ENCODE peak calls at places on chromosomes 12 and 14, in nine cellular contexts. R is astrocyte of the spinal cord, E is keratinocyte, Z is upper lobe of left lung, I is PC-9, W is endothelial cell, B is Caco-2, L is cardiac fibroblast, H is dorsolateral prefrontal cortex. S is an unnamed sample.

GRCh38 chr12:94191023-94191422 is 42.6 kb downstream of the PLXNC1 start:
- DNase-seq in Z (no peak), B (no peak), W (no peak), R (no peak), I (no peak), L (no peak), E (no peak), H (no peak), S (no peak)

GRCh38 chr12:126784328-126784921 is 1482.5 kb upstream of the TMEM132C start:
- DNase-seq in B (peak), I (no peak), L (peak), H (peak), E (no peak), Z (peak), R (peak), W (no peak), S (no peak)

GRCh38 chr14:58216544-58216943 is 16.6 kb downstream of the ACTR10 start:
- DNase-seq in I (no peak), W (no peak), R (peak), L (no peak), E (no peak), Z (no peak), H (no peak), B (no peak), S (no peak)

GRCh38 chr14:56703947-56704346 is 106.3 kb downstream of the OTX2 start:
- DNase-seq in I (no peak), Z (no peak), E (no peak), W (no peak), L (no peak), R (no peak), H (no peak), B (no peak), S (no peak)

GRCh38 chr14:80645667-80646413 is 295.7 kb downstream of the CEP128 start:
- DNase-seq in E (no peak), H (no peak), L (no peak), I (no peak), B (no peak), Z (no peak), W (no peak), R (no peak), S (no peak)

GRCh38 chr12:104605685-104606084 is 148.9 kb downstream of the CHST11 start:
- DNase-seq in W (no peak), L (peak), B (no peak), H (peak), R (no peak), E (no peak), Z (peak), I (no peak), S (no peak)

GRCh38 chr12:25648460-25648859 is 95.4 kb upstream of the LMNTD1 start:
- DNase-seq in B (peak), Z (peak), H (peak), L (peak), I (peak), E (no peak), R (peak), W (peak), S (no peak)

GRCh38 chr14:32986791-32987545 is 48.3 kb downstream of the NPAS3 start:
- DNase-seq in W (no peak), L (peak), I (no peak), R (peak), B (no peak), E (no peak), H (peak), Z (no peak), S (no peak)

GRCh38 chr14:97274626-97275025 is 477.4 kb downstream of the VRK1 start:
- DNase-seq in L (no peak), H (no peak), W (no peak), R (no peak), E (no peak), I (no peak), B (no peak), Z (no peak), S (no peak)

GRCh38 chr12:103144278-103144677 is 186.8 kb downstream of the ASCL1 start:
- DNase-seq in E (no peak), Z (no peak), R (no peak), B (no peak), W (no peak), H (no peak), L (no peak), I (no peak), S (no peak)

GRCh38 chr14:45838597-45838996 is 585.6 kb upstream of the MIS18BP1 start:
- DNase-seq in H (no peak), W (no peak), Z (no peak), I (no peak), R (peak), L (peak), B (no peak), E (no peak), S (no peak)

GRCh38 chr14:101500681-101501080 is 60.6 kb upstream of the DIO3 start:
- DNase-seq in L (no peak), E (no peak), R (no peak), B (no peak), I (no peak), H (peak), W (no peak), Z (peak), S (peak)

GRCh38 chr14:26290007-26290530 is 307.8 kb downstream of the NOVA1 start:
- DNase-seq in L (peak), I (no peak), H (no peak), Z (no peak), E (no peak), B (no peak), W (no peak), R (peak), S (no peak)

GRCh38 chr14:63938198-63939005 is 85.6 kb downstream of the SYNE2 start:
- DNase-seq in Z (no peak), H (no peak), B (no peak), L (no peak), E (no peak), R (no peak), W (no peak), I (no peak), S (no peak)

GRCh38 chr14:102182901-102183619 is 43.4 kb downstream of the WDR20 start:
- DNase-seq in I (no peak), E (no peak), B (no peak), R (peak), W (no peak), H (no peak), L (peak), Z (no peak), S (no peak)

GRCh38 chr12:8948711-8949524 is 527 bp downstream of the M6PR start:
- DNase-seq in B (peak), H (no peak), L (peak), I (peak), Z (peak), R (peak), W (peak), E (no peak), S (peak)

GRCh38 chr14:68520637-68521556 is 272.0 kb downstream of the ZFP36L1 start:
- DNase-seq in R (no peak), I (peak), W (no peak), Z (peak), E (peak), H (no peak), L (peak), B (peak), S (no peak)

GRCh38 chr14:96624661-96625435 is 122.7 kb downstream of the PAPOLA start:
- DNase-seq in E (no peak), R (no peak), I (no peak), L (no peak), W (no peak), Z (no peak), B (no peak), H (no peak), S (no peak)

GRCh38 chr14:54420478-54421116 is 20.6 kb downstream of the CNIH1 start:
- DNase-seq in R (peak), H (no peak), Z (no peak), W (peak), E (no peak), L (peak), I (no peak), B (peak), S (no peak)

GRCh38 chr12:114167431-114167830 is 201.3 kb upstream of the RBM19 start:
- DNase-seq in B (no peak), W (no peak), E (no peak), R (peak), H (no peak), Z (no peak), L (peak), I (no peak), S (no peak)

GRCh38 chr14:96316087-96316486 is 47.1 kb downstream of the ATG2B start:
- DNase-seq in Z (no peak), B (no peak), W (no peak), R (no peak), I (no peak), E (no peak), H (no peak), L (no peak), S (no peak)

GRCh38 chr12:123996581-123996980 is 23.6 kb downstream of the ZNF664 start:
- DNase-seq in Z (no peak), E (no peak), I (no peak), B (no peak), W (no peak), L (no peak), R (no peak), H (peak), S (no peak)

GRCh38 chr14:72666610-72667009 is 227.3 kb downstream of the DPF3 start:
- DNase-seq in L (peak), R (peak), E (peak), B (no peak), W (no peak), I (no peak), H (no peak), Z (no peak), S (no peak)

GRCh38 chr12:106022568-106023012 is 116.2 kb downstream of the NUAK1 start:
- DNase-seq in L (peak), B (no peak), I (no peak), R (no peak), E (no peak), Z (no peak), H (no peak), W (no peak), S (no peak)

GRCh38 chr12:51085757-51086156 is 2.4 kb upstream of the CSRNP2 start:
- DNase-seq in R (no peak), H (no peak), W (no peak), L (no peak), E (no peak), B (no peak), I (no peak), Z (no peak), S (no peak)

GRCh38 chr12:106831699-106832098 is 57.2 kb downstream of the RIC8B start:
- DNase-seq in W (no peak), L (no peak), B (no peak), I (no peak), R (no peak), Z (no peak), E (no peak), H (no peak), S (no peak)

GRCh38 chr12:62684586-62685295 is 218.1 kb downstream of the MON2 start:
- DNase-seq in Z (no peak), R (peak), E (no peak), W (no peak), L (peak), H (no peak), I (no peak), B (no peak), S (no peak)

GRCh38 chr12:3116106-3116898 is 39.1 kb downstream of the TSPAN9 start:
- DNase-seq in Z (no peak), R (peak), B (no peak), W (no peak), E (no peak), L (peak), I (no peak), H (no peak), S (no peak)

GRCh38 chr12:132359551-132359950 is 30.2 kb upstream of the GALNT9 start:
- DNase-seq in I (no peak), L (no peak), Z (no peak), H (no peak), B (no peak), R (no peak), E (no peak), W (no peak), S (no peak)

GRCh38 chr12:9107542-9107873 is 8.2 kb downstream of the A2M start:
- DNase-seq in B (no peak), Z (no peak), I (no peak), W (no peak), H (no peak), E (no peak), L (no peak), R (no peak), S (no peak)

GRCh38 chr14:96229315-96229714 is 24.7 kb downstream of the BDKRB2 start:
- DNase-seq in H (no peak), B (no peak), I (no peak), W (no peak), R (no peak), Z (no peak), E (no peak), L (no peak), S (no peak)

GRCh38 chr12:57755454-57756372 is 810 bp downstream of the MARCHF9 start:
- DNase-seq in W (no peak), L (no peak), H (no peak), I (no peak), Z (peak), B (peak), R (no peak), E (no peak), S (peak)

GRCh38 chr12:110906088-110906487 is 14.3 kb downstream of the MYL2 start:
- DNase-seq in R (no peak), W (no peak), E (no peak), L (no peak), Z (no peak), I (no peak), B (no peak), H (no peak), S (no peak)

GRCh38 chr14:80637726-80638619 is 303.6 kb downstream of the CEP128 start:
- DNase-seq in R (peak), Z (no peak), E (no peak), L (peak), I (no peak), B (no peak), H (no peak), W (no peak), S (no peak)

GRCh38 chr12:67042697-67043131 is 226.4 kb upstream of the CAND1 start:
- DNase-seq in R (peak), H (no peak), W (no peak), E (no peak), Z (no peak), I (peak), B (no peak), L (no peak), S (no peak)

GRCh38 chr12:29737616-29738015 is 46.1 kb downstream of the TMTC1 start:
- DNase-seq in I (no peak), R (no peak), Z (no peak), E (no peak), B (no peak), W (no peak), H (no peak), L (no peak), S (no peak)

GRCh38 chr12:2580821-2581220 is 213.9 kb upstream of the FKBP4 start:
- DNase-seq in H (no peak), I (no peak), R (peak), Z (no peak), W (no peak), L (peak), B (no peak), E (no peak), S (no peak)

GRCh38 chr14:74350944-74351323 is 2.7 kb downstream of the VRTN start:
- DNase-seq in E (no peak), I (no peak), R (no peak), L (no peak), H (no peak), W (no peak), B (no peak), Z (no peak), S (no peak)

GRCh38 chr12:754871-755562 is 2.6 kb downstream of the WNK1 start:
- DNase-seq in Z (no peak), I (peak), H (no peak), B (peak), W (no peak), R (peak), E (no peak), L (peak), S (no peak)

DNA sequence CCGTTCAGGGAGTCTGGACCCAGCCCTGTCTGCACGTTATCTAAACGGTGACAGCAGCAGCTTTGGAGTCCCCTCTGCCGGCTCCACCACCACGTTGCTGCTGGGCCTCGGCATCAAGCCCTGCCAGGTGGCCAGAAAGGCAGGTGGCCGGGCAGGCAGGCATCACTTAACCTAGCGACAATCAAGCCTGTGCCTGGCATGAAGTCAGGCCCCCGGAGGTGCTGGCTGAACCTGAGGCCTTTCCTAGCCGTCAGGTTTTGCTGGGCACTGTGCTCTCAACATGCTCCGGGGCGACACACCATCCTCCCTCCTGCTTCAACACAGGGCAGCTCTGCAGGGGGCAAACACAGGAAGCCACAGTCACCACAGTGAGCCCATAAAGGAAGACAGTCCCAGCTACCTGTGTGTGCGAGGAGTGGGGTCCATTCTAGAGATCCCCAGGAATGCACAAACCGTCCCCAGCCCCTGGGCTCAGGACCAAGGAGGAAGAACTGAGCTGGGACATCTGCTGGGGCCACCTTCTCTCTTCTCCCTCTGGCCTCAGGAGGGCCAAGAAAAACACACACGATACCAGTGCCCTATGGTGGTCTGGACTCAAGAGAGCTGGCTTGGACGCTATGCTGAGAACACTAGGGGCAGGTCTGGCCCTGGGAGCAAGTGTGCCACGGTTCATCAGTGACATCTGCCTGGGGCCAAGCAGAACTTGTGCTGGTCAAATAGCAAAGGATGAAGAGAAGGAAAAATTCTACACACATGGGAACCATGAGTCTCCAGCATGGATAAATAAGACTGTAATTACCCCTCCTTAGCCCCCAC is 44.7 kb downstream of the CCDC88C start:
- DNase-seq in I (no peak), W (no peak), L (no peak), R (no peak), H (no peak), E (no peak), B (no peak), Z (no peak), S (no peak)
- TF ChIP-seq CTCF in I (no peak), W (no peak), L (no peak), R (no peak), H (no peak), E (no peak), B (no peak), Z (no peak), S (no peak)

DNA sequence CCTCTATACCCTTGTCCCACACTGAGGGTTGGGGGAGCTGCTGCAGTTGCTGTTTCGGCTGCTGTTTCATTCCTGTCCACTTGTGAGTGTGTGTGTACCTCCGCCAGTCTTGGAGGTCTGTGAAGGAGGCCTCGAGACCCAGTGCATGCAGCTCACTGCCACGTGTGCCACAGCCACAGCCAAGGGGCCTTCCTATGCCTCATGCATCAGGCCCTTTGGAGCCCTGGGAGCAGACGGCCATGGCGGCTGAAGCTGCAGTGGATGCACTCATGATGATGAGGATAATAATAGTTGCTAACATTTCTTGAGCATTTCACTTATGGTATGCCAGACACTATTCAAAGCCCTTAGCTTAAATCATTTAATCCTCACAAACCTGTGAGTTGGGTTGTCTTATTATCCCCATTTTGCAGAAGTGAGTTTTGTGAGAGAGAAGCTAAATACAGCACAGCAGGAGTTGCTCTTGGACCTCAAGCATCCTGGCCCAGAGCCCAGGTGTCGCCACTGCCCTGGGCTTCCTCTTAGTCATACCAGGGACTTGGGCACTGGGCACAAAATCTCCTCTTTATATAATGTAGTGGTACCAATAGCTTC is 156.6 kb downstream of the PRKCH start:
- DNase-seq in E (no peak), W (no peak), Z (peak), H (no peak), I (peak), B (no peak), R (no peak), L (peak), S (no peak)
- TF ChIP-seq CTCF in E (no peak), W (no peak), Z (no peak), H (no peak), I (no peak), B (no peak), R (no peak), L (no peak), S (no peak)

DNA sequence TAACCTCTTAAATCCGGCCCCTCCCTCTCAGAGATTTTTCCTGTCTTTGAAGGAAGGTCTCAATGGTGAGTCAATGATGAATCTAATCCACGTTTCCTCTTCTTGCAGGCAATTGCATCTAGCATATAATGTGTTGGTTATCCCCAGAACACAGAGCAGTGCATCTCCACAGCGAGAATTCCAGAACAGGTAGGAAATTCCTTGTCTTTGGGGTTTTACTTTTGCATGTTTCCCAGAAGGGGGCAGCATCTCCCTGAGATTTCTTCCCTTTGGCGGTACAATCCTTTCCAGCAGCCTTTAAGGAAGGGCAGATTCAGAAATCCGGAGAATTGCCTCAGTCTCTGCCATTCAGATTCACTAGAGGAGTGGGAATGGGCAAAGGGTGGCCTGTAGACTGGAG is 128.0 kb downstream of the KCNA5 start:
- DNase-seq in I (no peak), H (no peak), Z (no peak), L (peak), W (peak), E (no peak), R (peak), B (peak), S (no peak)
- TF ChIP-seq CTCF in I (peak), H (peak), Z (peak), L (peak), W (peak), E (peak), R (peak), B (peak), S (no peak)

GRCh38 chr12:68259318-68259940 is 6.0 kb upstream of the IL22 start:
- DNase-seq in H (no peak), B (no peak), L (peak), E (peak), W (no peak), R (peak), I (peak), Z (no peak), S (no peak)

GRCh38 chr12:68252077-68252476 is 1.3 kb downstream of the IL22 start:
- DNase-seq in R (no peak), I (no peak), W (no peak), B (no peak), H (no peak), E (no peak), Z (no peak), L (no peak), S (no peak)

GRCh38 chr12:68247785-68248184 is 5.6 kb downstream of the IL22 start:
- DNase-seq in H (no peak), R (no peak), E (no peak), W (no peak), L (no peak), B (no peak), I (no peak), Z (no peak), S (no peak)

GRCh38 chr12:68250454-68250853 is 3.0 kb downstream of the IL22 start:
- DNase-seq in L (peak), I (no peak), W (no peak), Z (no peak), B (no peak), E (no peak), H (no peak), R (no peak), S (no peak)

DNA sequence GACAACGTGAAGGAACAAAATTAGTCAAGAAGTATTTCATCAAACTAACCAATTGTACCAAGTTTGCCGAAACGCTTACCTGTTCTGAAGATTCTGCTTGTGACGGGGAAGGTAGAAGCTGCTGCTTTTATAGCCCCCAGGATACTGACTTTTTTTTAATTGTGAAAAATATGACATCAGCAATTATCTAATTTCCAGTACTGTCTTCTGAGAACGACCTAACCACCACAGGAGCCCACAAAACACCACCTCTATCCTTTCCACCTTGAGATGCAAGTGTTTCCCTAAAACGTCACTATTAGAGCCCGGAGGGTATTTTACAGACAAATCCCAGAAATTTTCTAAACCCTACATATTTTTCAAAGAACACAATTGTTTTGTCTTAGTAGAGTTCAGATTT is at the start of gene IL22:
- DNase-seq in W (no peak), E (no peak), B (no peak), R (no peak), Z (no peak), H (no peak), I (no peak), L (no peak), S (no peak)
- TF ChIP-seq CTCF in W (no peak), E (no peak), B (no peak), R (no peak), Z (no peak), H (no peak), I (no peak), L (no peak), S (no peak)

GRCh38 chr14:77290705-77291104 is 19.7 kb upstream of the NGB start:
- DNase-seq in B (no peak), I (no peak), Z (no peak), R (no peak), E (no peak), L (no peak), H (no peak), W (no peak), S (no peak)
- TF ChIP-seq CTCF in B (no peak), I (peak), Z (no peak), R (peak), E (no peak), L (no peak), H (no peak), W (peak), S (no peak)